ENCODE peak calls at places on chromosomes 4 and X, in six cellular contexts. One of them, this sample, is unnamed.

GRCh38 chr4:96472103-96472867 is 632.4 kb downstream of the PDHA2 start:
- DNase-seq in K562: peak; percentile 8
- DNase-seq in HepG2: no peak
- DNase-seq in SK-N-SH: no peak
- DNase-seq in GM12878: no peak
- DNase-seq in H1: no peak
- DNase-seq in this sample: no peak

GRCh38 chrX:88990882-88991582 is 244.0 kb downstream of the CPXCR1 start:
- DNase-seq in K562: no peak
- DNase-seq in GM12878: no peak
- DNase-seq in SK-N-SH: no peak
- DNase-seq in HepG2: no peak
- DNase-seq in H1: no peak
- DNase-seq in this sample: no peak

GRCh38 chr4:47692691-47693090 is 145.2 kb downstream of the CORIN start:
- DNase-seq in K562: no peak
- DNase-seq in SK-N-SH: no peak
- DNase-seq in H1: no peak
- DNase-seq in HepG2: no peak
- DNase-seq in GM12878: no peak
- DNase-seq in this sample: no peak

GRCh38 chrX:56947695-56948094 is 47.6 kb downstream of the SPIN3 start:
- DNase-seq in SK-N-SH: no peak
- DNase-seq in GM12878: no peak
- DNase-seq in H1: no peak
- DNase-seq in HepG2: no peak
- DNase-seq in K562: no peak
- DNase-seq in this sample: no peak

GRCh38 chr4:169925678-169926077 is 100.5 kb downstream of the MFAP3L start:
- DNase-seq in H1: no peak
- DNase-seq in K562: no peak
- DNase-seq in HepG2: no peak
- DNase-seq in GM12878: no peak
- DNase-seq in SK-N-SH: no peak
- DNase-seq in this sample: no peak

GRCh38 chrX:130216312-130216711 is 44.5 kb downstream of the RAB33A start:
- DNase-seq in GM12878: no peak
- DNase-seq in SK-N-SH: no peak
- DNase-seq in K562: no peak
- DNase-seq in HepG2: no peak
- DNase-seq in H1: no peak
- DNase-seq in this sample: no peak

GRCh38 chr4:48710446-48711209 is 69.5 kb downstream of the FRYL start:
- DNase-seq in K562: no peak
- DNase-seq in SK-N-SH: no peak
- DNase-seq in GM12878: no peak
- DNase-seq in HepG2: no peak
- DNase-seq in H1: no peak
- DNase-seq in this sample: no peak

GRCh38 chrX:150324035-150324728 is 38.9 kb upstream of the MAMLD1 start:
- DNase-seq in HepG2: peak; percentile 4
- DNase-seq in K562: no peak
- DNase-seq in H1: no peak
- DNase-seq in SK-N-SH: no peak
- DNase-seq in GM12878: no peak
- DNase-seq in this sample: peak; percentile 22

GRCh38 chr4:10983885-10984284 is 299.3 kb upstream of the CLNK start:
- DNase-seq in H1: no peak
- DNase-seq in GM12878: no peak
- DNase-seq in SK-N-SH: no peak
- DNase-seq in K562: no peak
- DNase-seq in HepG2: no peak
- DNase-seq in this sample: no peak

GRCh38 chr4:10981611-10982010 is 297.0 kb upstream of the CLNK start:
- DNase-seq in SK-N-SH: no peak
- DNase-seq in K562: no peak
- DNase-seq in HepG2: no peak
- DNase-seq in H1: no peak
- DNase-seq in GM12878: no peak
- DNase-seq in this sample: no peak

GRCh38 chr4:10984815-10985214 is 300.2 kb upstream of the CLNK start:
- DNase-seq in GM12878: no peak
- DNase-seq in HepG2: no peak
- DNase-seq in K562: no peak
- DNase-seq in H1: no peak
- DNase-seq in SK-N-SH: no peak
- DNase-seq in this sample: no peak

GRCh38 chr4:10982305-10982704 is 297.7 kb upstream of the CLNK start:
- DNase-seq in K562: no peak
- DNase-seq in GM12878: no peak
- DNase-seq in H1: no peak
- DNase-seq in HepG2: no peak
- DNase-seq in SK-N-SH: no peak
- DNase-seq in this sample: no peak

GRCh38 chr4:10983274-10983673 is 298.7 kb upstream of the CLNK start:
- DNase-seq in K562: no peak
- DNase-seq in SK-N-SH: no peak
- DNase-seq in HepG2: no peak
- DNase-seq in GM12878: no peak
- DNase-seq in H1: no peak
- DNase-seq in this sample: no peak
- H3K9ac ChIP-seq in K562: no peak overlapping the region
- H3K9ac ChIP-seq in SK-N-SH: no peak overlapping the region
- H3K9ac ChIP-seq in HepG2: no peak overlapping the region
- H3K9ac ChIP-seq in GM12878: no peak overlapping the region
- H3K9ac ChIP-seq in H1: no peak overlapping the region
- H3K9ac ChIP-seq in this sample: no peak overlapping the region

GRCh38 chr4:67700119-67700873 is 659 bp downstream of the UBA6 start:
- DNase-seq in SK-N-SH: peak; percentile 15
- DNase-seq in K562: no peak
- DNase-seq in GM12878: no peak
- DNase-seq in H1: no peak
- DNase-seq in HepG2: no peak
- DNase-seq in this sample: no peak

GRCh38 chr4:67696061-67696460 is 4.9 kb downstream of the UBA6 start:
- DNase-seq in K562: no peak
- DNase-seq in HepG2: no peak
- DNase-seq in SK-N-SH: no peak
- DNase-seq in H1: no peak
- DNase-seq in GM12878: no peak
- DNase-seq in this sample: no peak

GRCh38 chr4:67697860-67698655 is 2.9 kb downstream of the UBA6 start:
- DNase-seq in SK-N-SH: no peak
- DNase-seq in H1: no peak
- DNase-seq in HepG2: no peak
- DNase-seq in GM12878: no peak
- DNase-seq in K562: no peak
- DNase-seq in this sample: no peak

GRCh38 chr4:67699603-67700002 is 1.4 kb downstream of the UBA6 start:
- DNase-seq in HepG2: no peak
- DNase-seq in GM12878: no peak
- DNase-seq in SK-N-SH: no peak
- DNase-seq in K562: no peak
- DNase-seq in H1: no peak
- DNase-seq in this sample: no peak

GRCh38 chr4:67694662-67695061 is 6.3 kb downstream of the UBA6 start:
- DNase-seq in HepG2: no peak
- DNase-seq in H1: no peak
- DNase-seq in SK-N-SH: no peak
- DNase-seq in K562: no peak
- DNase-seq in GM12878: no peak
- DNase-seq in this sample: no peak
- TF ChIP-seq SIN3A in HepG2: no peak
- TF ChIP-seq SIN3A in H1: no peak
- TF ChIP-seq SIN3A in SK-N-SH: no peak
- TF ChIP-seq SIN3A in K562: no peak
- TF ChIP-seq SIN3A in GM12878: no peak
- TF ChIP-seq SIN3A in this sample: no peak

GRCh38 chr4:89681219-89681618 is 155.7 kb downstream of the SNCA start:
- DNase-seq in GM12878: no peak
- DNase-seq in K562: no peak
- DNase-seq in H1: peak; percentile 53
- DNase-seq in SK-N-SH: no peak
- DNase-seq in HepG2: peak; percentile 82
- DNase-seq in this sample: peak; percentile 48

GRCh38 chr4:89685277-89685676 is 151.7 kb downstream of the SNCA start:
- DNase-seq in K562: no peak
- DNase-seq in H1: no peak
- DNase-seq in SK-N-SH: no peak
- DNase-seq in GM12878: no peak
- DNase-seq in HepG2: no peak
- DNase-seq in this sample: no peak

GRCh38 chr4:89681671-89682070 is 155.3 kb downstream of the SNCA start:
- DNase-seq in K562: no peak
- DNase-seq in H1: no peak
- DNase-seq in SK-N-SH: no peak
- DNase-seq in HepG2: no peak
- DNase-seq in GM12878: no peak
- DNase-seq in this sample: no peak

GRCh38 chr4:89684536-89684935 is 152.4 kb downstream of the SNCA start:
- DNase-seq in H1: no peak
- DNase-seq in HepG2: no peak
- DNase-seq in K562: no peak
- DNase-seq in SK-N-SH: no peak
- DNase-seq in GM12878: no peak
- DNase-seq in this sample: no peak

GRCh38 chr4:89682808-89683207 is 154.2 kb downstream of the SNCA start:
- DNase-seq in H1: no peak
- DNase-seq in HepG2: peak; percentile 18
- DNase-seq in K562: no peak
- DNase-seq in GM12878: no peak
- DNase-seq in SK-N-SH: no peak
- DNase-seq in this sample: no peak
- H3K9ac ChIP-seq in H1: no peak overlapping the region
- H3K9ac ChIP-seq in HepG2: peak overlapping the region; percentile 79
- H3K9ac ChIP-seq in K562: no peak overlapping the region
- H3K9ac ChIP-seq in GM12878: no peak overlapping the region
- H3K9ac ChIP-seq in SK-N-SH: no peak overlapping the region
- H3K9ac ChIP-seq in this sample: no peak overlapping the region

DNA sequence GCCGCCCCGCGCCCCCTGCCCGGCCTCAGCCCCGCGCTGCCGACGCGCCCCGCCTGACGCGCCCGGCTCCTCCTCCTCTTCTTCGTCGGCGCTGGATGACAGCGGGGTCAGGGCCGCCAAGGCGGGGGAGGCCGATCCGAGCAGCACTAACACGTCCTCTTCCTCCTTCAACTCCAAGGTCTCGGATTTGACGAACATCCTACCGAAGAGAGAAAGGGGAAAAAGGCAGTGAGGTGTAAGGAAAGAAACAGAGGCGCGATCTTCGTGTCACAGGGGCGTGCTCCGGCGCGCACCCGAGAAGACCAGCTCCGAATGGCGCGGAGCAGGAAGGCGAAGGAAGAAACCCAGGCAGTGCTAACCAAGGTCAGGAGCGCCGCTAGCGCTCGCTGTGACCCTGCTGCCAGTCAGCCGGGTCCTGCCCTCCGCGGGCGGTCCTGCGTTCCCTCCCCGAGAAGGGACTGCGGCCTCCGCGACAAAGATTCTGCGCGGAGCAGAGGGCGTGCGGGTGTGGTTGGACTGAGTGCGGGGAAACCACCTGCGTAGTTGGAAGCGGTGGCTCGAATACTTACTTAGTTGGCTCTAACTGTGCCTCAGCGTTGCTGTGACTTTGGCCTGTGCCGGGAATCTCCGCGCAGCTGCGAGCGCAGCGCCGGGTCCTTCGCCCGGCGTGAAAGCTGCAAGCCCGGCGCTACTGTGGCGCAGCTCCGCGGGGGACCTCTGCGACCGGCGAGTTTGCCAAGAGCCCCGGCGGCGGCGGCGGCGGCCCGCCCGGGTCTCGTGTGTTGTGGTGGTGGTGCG is 503 bp downstream of the NEUROG2 start:
- DNase-seq in SK-N-SH: peak; percentile 75
- DNase-seq in H1: no peak
- DNase-seq in K562: peak; percentile 30
- DNase-seq in GM12878: no peak
- DNase-seq in HepG2: no peak
- DNase-seq in this sample: no peak
- TF ChIP-seq SIN3A in SK-N-SH: no peak
- TF ChIP-seq SIN3A in H1: no peak
- TF ChIP-seq SIN3A in K562: no peak
- TF ChIP-seq SIN3A in GM12878: no peak
- TF ChIP-seq SIN3A in HepG2: no peak
- TF ChIP-seq SIN3A in this sample: no peak

This sample was measured in HCT116.